ENCODE peak calls at places on chromosomes 16 and 17, in seven cellular contexts. R is right lobe of liver, T is bronchial epithelial cell, G is brain microvascular endothelial cell, H is transverse colon, E is cardiac muscle cell, Q is endothelial cell of umbilical vein. S is an unnamed sample.

GRCh38 chr16:56861092-56861610 is 3.9 kb upstream of the SLC12A3 start:
- DNase-seq in G (no peak), T (no peak), H (no peak), Q (peak; percentile 42), R (no peak), E (peak; percentile 24), S (no peak)

GRCh38 chr16:1530883-1531637 is 2.4 kb upstream of the TMEM204 start:
- DNase-seq in T (no peak), H (peak; percentile 32), G (no peak), R (peak; percentile 38), E (no peak), Q (no peak), S (peak; percentile 93)

GRCh38 chr17:80866050-80866793 is 125.4 kb upstream of the CHMP6 start:
- DNase-seq in R (peak; percentile 60), E (peak; percentile 67), H (peak; percentile 71), G (peak; percentile 75), Q (peak; percentile 84), T (peak; percentile 49), S (no peak)

GRCh38 chr17:72498671-72499210 is 377.9 kb downstream of the SOX9 start:
- DNase-seq in T (no peak), E (no peak), Q (no peak), R (no peak), H (no peak), G (no peak), S (no peak)

GRCh38 chr17:4950757-4951204 is at the start of gene ENO3:
- DNase-seq in T (no peak), R (peak; percentile 68), E (peak; percentile 76), G (no peak), H (peak; percentile 37), Q (no peak), S (no peak)

GRCh38 chr17:73283841-73284282 is 22.2 kb upstream of the CPSF4L start:
- DNase-seq in R (no peak), G (no peak), Q (no peak), H (no peak), T (no peak), E (peak; percentile 89), S (no peak)

GRCh38 chr17:64126918-64127317 is 3.0 kb downstream of the ERN1 start:
- DNase-seq in E (no peak), T (peak; percentile 85), Q (no peak), G (no peak), H (no peak), R (no peak), S (no peak)

GRCh38 chr17:3911271-3912053 is 4.8 kb downstream of the P2RX1 start:
- DNase-seq in Q (no peak), T (no peak), H (peak; percentile 72), E (no peak), R (peak; percentile 54), G (no peak), S (no peak)

GRCh38 chr17:64343833-64344637 is 46.6 kb downstream of the PECAM1 start:
- DNase-seq in E (no peak), H (peak; percentile 55), Q (peak; percentile 99), T (peak; percentile 31), R (peak; percentile 85), G (peak; percentile 60), S (no peak)

GRCh38 chr16:56864910-56865309 is at the start of gene SLC12A3:
- DNase-seq in R (no peak), G (no peak), H (no peak), E (no peak), Q (no peak), T (no peak), S (no peak)

GRCh38 chr16:52496051-52496876 is 50.7 kb downstream of the TOX3 start:
- DNase-seq in G (no peak), E (peak; percentile 10), Q (no peak), H (no peak), R (no peak), T (no peak), S (no peak)

GRCh38 chr16:49696414-49697101 is 159.4 kb downstream of the ZNF423 start:
- DNase-seq in E (peak; percentile 19), H (no peak), Q (no peak), R (no peak), T (no peak), G (no peak), S (no peak)

GRCh38 chr16:50644730-50645129 is 36.4 kb downstream of the SNX20 start:
- DNase-seq in G (peak; percentile 6), R (no peak), H (peak; percentile 26), T (peak; percentile 29), Q (no peak), E (peak; percentile 17), S (no peak)

GRCh38 chr17:64531955-64532371 is 25.2 kb downstream of the CEP95 start:
- DNase-seq in E (no peak), R (no peak), H (no peak), T (no peak), Q (no peak), G (no peak), S (peak; percentile 59)

GRCh38 chr16:55465077-55465896 is 13.7 kb upstream of the MMP2 start:
- DNase-seq in Q (peak; percentile 83), G (peak; percentile 77), T (peak; percentile 70), E (peak; percentile 94), H (peak; percentile 91), R (peak; percentile 83), S (no peak)

GRCh38 chr17:51662204-51663056 is 402.1 kb downstream of the UTP18 start:
- DNase-seq in T (no peak), Q (no peak), H (no peak), E (no peak), R (no peak), G (no peak), S (no peak)

GRCh38 chr17:48492401-48493298 is 38.2 kb downstream of the HOXB1 start:
- DNase-seq in T (no peak), H (peak; percentile 80), E (peak; percentile 88), G (no peak), R (peak; percentile 71), Q (peak; percentile 62), S (no peak)

GRCh38 chr16:10935491-10935890 is 6.8 kb downstream of the DEXI start:
- DNase-seq in T (no peak), E (no peak), Q (no peak), R (no peak), H (no peak), G (no peak), S (no peak)

GRCh38 chr16:75947626-75948239 is 221.4 kb upstream of the CPHXL start:
- DNase-seq in R (no peak), H (no peak), E (no peak), Q (no peak), G (no peak), T (no peak), S (no peak)

GRCh38 chr17:8857919-8858318 is 9.6 kb downstream of the PIK3R6 start:
- DNase-seq in Q (no peak), G (peak; percentile 75), R (no peak), E (no peak), H (no peak), T (peak; percentile 44), S (peak; percentile 62)

GRCh38 chr16:75000481-75001081 is 1.8 kb downstream of the ZNRF1 start:
- DNase-seq in Q (peak; percentile 42), G (no peak), T (no peak), R (peak; percentile 31), H (no peak), E (peak; percentile 29), S (no peak)

GRCh38 chr17:62950067-62950466 is 16.0 kb upstream of the TANC2 start:
- DNase-seq in G (peak; percentile 45), T (peak; percentile 74), E (peak; percentile 69), Q (no peak), H (peak; percentile 84), R (no peak), S (no peak)

GRCh38 chr16:66487580-66488235 is 60.6 kb downstream of the BEAN1 start:
- DNase-seq in H (no peak), G (no peak), Q (no peak), T (no peak), R (no peak), E (no peak), S (no peak)

GRCh38 chr16:87499189-87499486 is 6.3 kb upstream of the ZCCHC14 start:
- DNase-seq in H (no peak), T (peak; percentile 68), E (no peak), R (no peak), Q (no peak), G (peak; percentile 78), S (peak; percentile 66)

GRCh38 chr17:83058478-83059167 is 20.8 kb upstream of the METRNL start:
- DNase-seq in R (peak; percentile 10), G (no peak), Q (no peak), H (no peak), T (no peak), E (no peak), S (no peak)

GRCh38 chr16:83813818-83814653 is 6.3 kb downstream of the HSBP1 start:
- DNase-seq in Q (peak; percentile 70), R (no peak), T (peak; percentile 69), E (peak; percentile 63), H (peak; percentile 52), G (peak; percentile 51), S (peak; percentile 62)

GRCh38 chr17:33287096-33287495 is 6.0 kb downstream of the ASIC2 start:
- DNase-seq in E (no peak), T (no peak), Q (no peak), R (no peak), G (no peak), H (no peak), S (no peak)
- H3K27me3 ChIP-seq in E (peaks cover 52% of the 10 kb centered on the region), T (no peaks in the 10 kb centered on the region), Q (peaks cover 28% of the 10 kb centered on the region), R (no peaks in the 10 kb centered on the region), G (peaks cover 11% of the 10 kb centered on the region), H (peaks cover 27% of the 10 kb centered on the region), S (peaks cover 8% of the 10 kb centered on the region)

GRCh38 chr16:67934306-67935095 is 2.1 kb downstream of the PSMB10 start:
- DNase-seq in G (no peak), H (no peak), T (no peak), R (no peak), Q (no peak), E (no peak), S (no peak)
- H3K4me3 ChIP-seq in G (peak overlapping the region; percentile 99), H (no peak overlapping the region), T (no peak overlapping the region), R (no peak overlapping the region), Q (no peak overlapping the region), E (peak overlapping the region; percentile 73), S (peak overlapping the region; percentile 84)

DNA sequence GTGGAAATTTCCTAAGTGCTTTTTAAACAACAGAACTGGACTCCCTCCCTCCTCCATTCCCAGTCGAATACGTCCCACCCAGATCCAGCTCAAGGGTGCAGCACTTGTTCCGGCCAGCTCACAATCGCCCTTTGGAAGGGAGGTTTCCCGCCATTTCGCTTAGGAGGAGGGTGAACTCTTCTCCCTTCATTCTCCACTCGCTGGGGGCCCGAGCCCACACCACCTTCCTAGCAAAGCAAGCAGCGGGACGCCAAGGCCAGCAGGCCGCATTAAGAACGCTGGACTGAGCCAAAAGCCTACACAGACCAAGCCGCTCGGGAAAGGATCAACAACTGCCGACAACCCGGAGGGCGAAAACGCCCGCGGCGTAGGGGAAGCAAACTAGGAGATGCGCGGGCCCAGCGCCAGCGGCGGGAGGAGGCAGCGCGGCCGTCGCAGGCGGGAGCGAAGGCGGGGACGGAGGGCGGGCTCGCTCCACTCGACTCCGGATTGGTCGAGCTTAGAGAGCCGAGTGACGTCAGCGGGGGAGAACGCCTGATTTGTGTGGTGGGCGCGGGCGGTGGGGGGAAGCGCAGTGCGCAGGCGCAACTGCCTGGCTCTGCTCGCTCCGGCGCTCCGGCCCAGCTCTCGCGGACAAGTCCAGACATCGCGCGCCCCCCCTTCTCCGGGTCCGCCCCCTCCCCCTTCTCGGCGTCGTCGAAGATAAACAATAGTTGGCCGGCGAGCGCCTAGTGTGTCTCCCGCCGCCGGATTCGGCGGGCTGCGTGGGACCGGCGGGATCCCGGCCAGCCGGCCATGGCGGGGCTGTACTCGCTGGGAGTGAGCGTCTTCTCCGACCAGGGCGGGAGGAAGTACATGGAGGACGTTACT is at the start of gene PPM1D:
- DNase-seq in H (peak; percentile 99), E (peak; percentile 100), Q (peak; percentile 100), G (peak; percentile 99), R (peak; percentile 100), T (peak; percentile 91), S (peak; percentile 88)
- TF ChIP-seq CTCF in H (no peak), E (no peak), Q (no peak), G (no peak), R (no peak), T (no peak), S (no peak)

GRCh38 chr16:22813223-22813945 is 578 bp upstream of the HS3ST2 start:
- DNase-seq in G (no peak), R (peak; percentile 61), T (peak; percentile 76), E (peak; percentile 91), H (peak; percentile 32), Q (peak; percentile 46), S (no peak)
- H3K27me3 ChIP-seq in G (peaks cover 24% of the 10 kb centered on the region), R (peaks cover 9% of the 10 kb centered on the region), T (no peaks in the 10 kb centered on the region), E (peaks cover 52% of the 10 kb centered on the region), H (peaks cover 49% of the 10 kb centered on the region), Q (peaks cover 16% of the 10 kb centered on the region), S (peaks cover 9% of the 10 kb centered on the region)